ENCODE peak calls at places on chromosomes 12 and 14, in five cellular contexts. H is GM23338, X is spleen, E is breast epithelium, L is HCT116. A is an unnamed sample.

GRCh38 chr14:31071151-31071550 is 45.0 kb upstream of the STRN3 start:
- DNase-seq in X (no peak), L (no peak), H (no peak), E (no peak), A (no peak)

GRCh38 chr12:121628037-121628436 is 1.7 kb downstream of the ORAI1 start:
- DNase-seq in H (no peak), E (no peak), X (peak; percentile 80), L (no peak), A (no peak)

GRCh38 chr12:57722716-57723629 is 15.6 kb downstream of the AGAP2 start:
- DNase-seq in H (no peak), L (no peak), X (no peak), E (peak; percentile 12), A (no peak)

GRCh38 chr14:56202256-56202655 is 84.0 kb downstream of the PELI2 start:
- DNase-seq in L (no peak), X (no peak), E (no peak), H (no peak), A (no peak)

GRCh38 chr12:114777052-114777451 is 93.1 kb upstream of the TBX3 start:
- DNase-seq in X (no peak), E (no peak), H (no peak), L (no peak), A (no peak)

GRCh38 chr14:80958258-80958657 is 2.8 kb downstream of the TSHR start:
- DNase-seq in X (no peak), E (no peak), H (no peak), L (no peak), A (no peak)

GRCh38 chr12:132406498-132407461 is 77.4 kb upstream of the GALNT9 start:
- DNase-seq in E (no peak), X (no peak), L (no peak), H (no peak), A (no peak)

GRCh38 chr12:7601407-7601806 is 64.3 kb downstream of the APOBEC1 start:
- DNase-seq in X (no peak), L (no peak), E (no peak), H (no peak), A (no peak)

GRCh38 chr14:92613008-92613658 is 99.6 kb downstream of the RIN3 start:
- DNase-seq in L (no peak), E (no peak), H (peak; percentile 89), X (peak; percentile 88), A (no peak)

GRCh38 chr14:48274826-48275225 is 599.4 kb upstream of the MDGA2 start:
- DNase-seq in H (no peak), L (no peak), E (no peak), X (no peak), A (no peak)

GRCh38 chr12:82870825-82871377 is 184.2 kb downstream of the TMTC2 start:
- DNase-seq in L (no peak), E (no peak), X (no peak), H (no peak), A (no peak)

GRCh38 chr14:60179296-60179924 is 14.2 kb upstream of the DHRS7 start:
- DNase-seq in H (no peak), X (no peak), E (no peak), L (no peak), A (no peak)

GRCh38 chr12:58917699-58918334 is 2.5 kb downstream of the LRIG3 start:
- DNase-seq in H (no peak), X (no peak), L (no peak), E (no peak), A (no peak)

GRCh38 chr12:116236148-116236731 is 41.3 kb downstream of the MED13L start:
- DNase-seq in X (no peak), H (peak; percentile 76), E (peak; percentile 37), L (no peak), A (peak; percentile 59)

GRCh38 chr12:99914206-99914605 is 70.5 kb downstream of the ANKS1B start:
- DNase-seq in X (no peak), L (no peak), E (no peak), H (no peak), A (no peak)

GRCh38 chr14:43877351-43877900 is 629.7 kb downstream of the FSCB start:
- DNase-seq in L (no peak), H (no peak), X (no peak), E (no peak), A (no peak)

GRCh38 chr12:120358412-120359158 is 10.4 kb downstream of the MSI1 start:
- DNase-seq in L (no peak), X (no peak), H (peak; percentile 89), E (no peak), A (no peak)

GRCh38 chr14:103007555-103007954 is 49.8 kb downstream of the CDC42BPB start:
- DNase-seq in L (no peak), H (no peak), X (peak; percentile 84), E (no peak), A (no peak)

GRCh38 chr12:92604786-92605185 is 98.0 kb upstream of the PLEKHG7 start:
- DNase-seq in L (no peak), H (no peak), X (no peak), E (no peak), A (no peak)

DNA sequence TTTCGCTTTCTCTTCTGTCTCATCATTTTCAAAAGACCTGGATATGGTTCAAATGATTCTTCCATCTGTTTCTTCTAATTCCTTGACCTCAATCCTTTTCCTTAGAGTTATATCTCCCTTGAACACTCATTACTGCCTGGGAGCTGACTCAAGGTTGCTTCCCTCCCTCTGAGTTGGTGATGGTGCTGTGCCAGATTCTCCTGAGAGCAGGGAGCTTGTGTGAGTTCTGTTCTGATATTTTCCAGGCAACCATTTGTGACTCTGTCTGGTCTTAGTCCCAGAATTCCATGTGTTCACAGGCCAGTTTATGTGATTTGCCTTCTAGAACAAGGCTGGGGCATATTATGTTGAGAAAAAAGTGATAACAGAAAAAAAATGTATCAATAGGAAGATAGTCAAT is 505.0 kb upstream of the SYT1 start:
- DNase-seq in L (no peak), E (no peak), X (no peak), H (no peak), A (no peak)
- TF ChIP-seq POLR2AphosphoS5 in L (no peak), E (no peak), X (no peak), H (no peak), A (no peak)

GRCh38 chr14:50068496-50068895 is 47.9 kb downstream of the VCPKMT start:
- DNase-seq in E (no peak), H (no peak), X (peak; percentile 56), L (no peak), A (no peak)

GRCh38 chr14:50070230-50070629 is 46.1 kb downstream of the VCPKMT start:
- DNase-seq in L (no peak), H (no peak), X (no peak), E (no peak), A (no peak)

GRCh38 chr14:50069325-50069724 is 47.0 kb downstream of the VCPKMT start:
- DNase-seq in L (no peak), H (no peak), E (no peak), X (no peak), A (no peak)

GRCh38 chr14:50064993-50065392 is 51.4 kb downstream of the VCPKMT start:
- DNase-seq in E (no peak), L (no peak), X (peak; percentile 72), H (no peak), A (no peak)

GRCh38 chr14:50067723-50068495 is 48.5 kb downstream of the VCPKMT start:
- DNase-seq in E (no peak), X (peak; percentile 29), L (peak; percentile 21), H (no peak), A (no peak)
- TF ChIP-seq POLR2AphosphoS5 in E (no peak), X (no peak), L (no peak), H (no peak), A (peak; percentile 12)

GRCh38 chr14:32509632-32510187 is 180.6 kb downstream of the AKAP6 start:
- DNase-seq in L (no peak), E (peak; percentile 89), X (no peak), H (no peak), A (peak; percentile 73)
- TF ChIP-seq POLR2AphosphoS5 in L (no peak), E (peak; percentile 44), X (no peak), H (no peak), A (peak; percentile 86)

DNA sequence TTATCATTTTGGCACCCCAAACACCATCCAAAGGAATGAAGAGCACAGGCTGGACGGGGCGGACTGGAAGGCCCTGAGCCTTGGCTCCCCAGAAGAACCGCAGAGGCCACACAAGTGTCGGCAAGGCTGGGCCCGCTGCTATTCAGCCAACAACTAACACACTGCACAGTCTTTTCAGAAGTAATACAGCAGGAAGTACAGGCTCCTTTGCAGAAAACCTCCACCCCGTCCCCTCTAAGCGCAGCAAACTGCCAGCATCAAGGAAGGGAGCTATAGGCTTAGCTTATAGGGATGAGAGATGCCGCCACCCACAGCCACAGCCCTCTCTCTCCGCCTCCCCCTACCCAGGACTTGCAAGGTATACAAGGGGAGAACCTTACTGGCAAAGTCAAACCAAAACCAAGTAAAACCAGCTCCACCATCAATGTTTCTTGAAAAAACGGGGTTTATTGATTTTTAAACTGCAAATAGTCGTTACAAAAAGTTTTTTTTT is 5.6 kb downstream of the ZFP36L1 start:
- DNase-seq in H (peak; percentile 57), E (peak; percentile 73), X (peak; percentile 82), L (no peak), A (no peak)
- TF ChIP-seq POLR2AphosphoS5 in H (peak; percentile 71), E (peak; percentile 84), X (peak; percentile 85), L (no peak), A (no peak)

DNA sequence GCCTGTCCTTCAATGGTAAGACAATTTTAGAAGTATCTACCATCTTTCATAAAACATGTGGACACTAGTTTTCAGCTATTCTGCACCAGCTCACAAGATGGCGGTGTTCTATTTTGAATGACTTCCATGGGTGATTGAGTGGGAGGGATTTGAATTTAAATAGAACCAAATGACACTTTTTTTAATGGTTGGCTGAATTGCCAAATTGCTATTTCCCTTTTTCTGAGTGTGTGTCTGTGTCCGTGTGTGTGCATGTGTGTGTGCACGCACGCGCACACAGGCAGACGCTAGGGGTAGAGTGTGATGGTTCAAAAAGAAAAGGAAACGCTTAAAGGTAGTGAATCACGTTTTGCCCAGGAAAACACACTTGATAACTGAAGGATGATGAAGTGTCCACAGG is 362.6 kb downstream of the DAD1 start:
- DNase-seq in X (no peak), H (peak; percentile 68), E (no peak), L (no peak), A (no peak)
- TF ChIP-seq POLR2AphosphoS5 in X (no peak), H (no peak), E (no peak), L (no peak), A (no peak)

A was measured in prostate gland.